ENCODE peak calls at places on chromosomes 4 and X, in six cellular contexts. O, X, W, G, M and P are unnamed samples.

GRCh38 chr4:121535351-121535750 is 154.5 kb upstream of the QRFPR start:
- DNase-seq in O (no peak), X (no peak), W (no peak), G (no peak), M (no peak), P (no peak)

GRCh38 chr4:104616401-104616820 is 121.7 kb upstream of the CXXC4 start:
- DNase-seq in O (no peak), X (no peak), W (no peak), G (peak), M (no peak), P (no peak)

GRCh38 chr4:78058591-78059523 is 1.7 kb downstream of the FRAS1 start:
- DNase-seq in O (peak), X (no peak), W (peak), G (peak), M (peak), P (peak)

GRCh38 chr4:132266374-132266773 is 882.7 kb upstream of the PCDH10 start:
- DNase-seq in O (peak), X (no peak), W (no peak), G (no peak), M (no peak), P (peak)

GRCh38 chr4:5027366-5027765 is 8.1 kb upstream of the CYTL1 start:
- DNase-seq in O (no peak), X (no peak), W (no peak), G (no peak), M (no peak), P (no peak)

GRCh38 chrX:78327370-78328048 is at the start of gene CYSLTR1:
- DNase-seq in O (peak), X (no peak), W (no peak), G (no peak), M (peak), P (peak)

GRCh38 chr4:156291317-156291716 is 337.7 kb upstream of the CTSO start:
- DNase-seq in O (no peak), X (no peak), W (no peak), G (peak), M (no peak), P (no peak)

GRCh38 chr4:139913995-139914394 is 240.0 kb downstream of the MAML3 start:
- DNase-seq in O (no peak), X (no peak), W (no peak), G (no peak), M (no peak), P (no peak)

GRCh38 chr4:28558871-28559270 is 1698.2 kb downstream of the STIM2 start:
- DNase-seq in O (no peak), X (no peak), W (no peak), G (peak), M (peak), P (no peak)

GRCh38 chr4:114606240-114606639 is 7.6 kb downstream of the UGT8 start:
- DNase-seq in O (no peak), X (peak), W (no peak), G (peak), M (no peak), P (no peak)

GRCh38 chrX:37348237-37349130 is 680 bp upstream of the PRRG1 start:
- DNase-seq in O (no peak), X (no peak), W (no peak), G (peak), M (no peak), P (no peak)

GRCh38 chrX:130645955-130646583 is 244.3 kb downstream of the RBMX2 start:
- DNase-seq in O (no peak), X (no peak), W (no peak), G (no peak), M (no peak), P (no peak)

GRCh38 chrX:66126671-66127070 is 37.4 kb upstream of the HEPH start:
- DNase-seq in O (no peak), X (no peak), W (no peak), G (no peak), M (peak), P (no peak)
- H3K27ac ChIP-seq in O (no peak), X (no peak), W (no peak), G (no peak), M (no peak), P (no peak)

GRCh38 chrX:153981771-153982533 is 9.4 kb downstream of the TMEM187 start:
- DNase-seq in O (no peak), X (no peak), W (no peak), G (no peak), M (no peak), P (peak)
- TF ChIP-seq EZH2phosphoT487 in O (no peak), X (no peak), W (no peak), G (no peak), M (no peak), P (no peak)

DNA sequence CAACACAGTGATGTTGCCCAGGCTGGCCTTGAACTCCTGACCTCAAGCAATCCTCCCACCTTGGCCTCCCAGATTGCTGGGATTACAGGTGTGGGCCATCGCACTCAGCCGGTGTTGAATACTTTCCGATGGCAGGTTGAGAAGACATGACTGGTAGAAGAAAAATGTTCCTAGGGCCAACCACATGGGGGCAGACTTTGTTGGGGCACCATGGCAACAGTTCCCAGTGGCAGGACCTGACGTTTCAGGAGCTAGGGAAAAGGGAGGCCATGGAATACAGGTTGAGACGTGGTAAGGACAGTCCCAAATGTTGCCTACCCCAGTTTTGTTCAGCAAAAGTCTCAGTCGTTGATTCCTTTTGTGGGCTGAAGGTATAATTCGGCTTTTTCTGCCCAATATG is 134.6 kb downstream of the ASMT start:
- DNase-seq in O (no peak), X (no peak), W (no peak), G (no peak), M (no peak), P (no peak)
- TF ChIP-seq CTCF in O (peak), X (no peak), W (peak), G (no peak), M (no peak), P (no peak)

DNA sequence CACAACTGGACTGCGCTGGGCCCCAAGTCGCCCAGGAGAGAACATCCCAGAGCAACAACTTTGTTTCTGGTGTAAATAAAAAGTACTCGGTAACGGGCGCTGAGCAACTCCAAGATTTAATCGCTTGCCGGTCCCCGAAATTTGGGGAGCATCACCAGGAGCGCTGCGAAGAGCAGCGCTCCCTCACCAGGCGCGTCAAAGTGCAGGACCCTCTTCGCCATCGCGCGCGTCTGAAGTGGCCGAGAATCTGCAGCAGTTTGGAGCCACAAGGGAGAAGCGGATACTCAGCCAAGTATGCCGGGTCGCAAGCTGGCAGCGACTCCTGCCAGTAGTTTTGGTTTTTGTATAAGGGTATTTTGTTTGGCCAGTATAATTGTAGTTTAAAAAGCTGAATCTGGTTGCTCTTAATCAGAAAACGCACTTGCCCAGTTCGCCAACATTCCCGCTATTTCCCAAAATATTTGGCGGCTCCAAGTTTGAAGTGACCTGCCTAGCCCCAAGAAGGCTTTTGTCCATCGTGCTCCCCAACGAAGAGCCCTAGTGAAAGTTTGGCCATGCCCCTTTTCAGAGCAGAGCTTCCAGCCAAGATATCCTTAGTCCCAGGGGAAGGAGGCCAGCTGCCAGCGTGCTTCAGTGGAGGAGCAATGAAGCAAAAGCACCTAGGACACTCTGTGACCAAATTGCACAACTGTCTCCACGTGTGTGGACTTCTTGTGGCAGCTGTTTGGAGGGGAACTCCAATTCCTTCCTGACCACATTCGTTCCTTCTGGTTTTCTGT is 557 bp upstream of the KDR start:
- DNase-seq in O (no peak), X (no peak), W (peak), G (no peak), M (peak), P (no peak)
- H3K27ac ChIP-seq in O (no peak), X (no peak), W (no peak), G (no peak), M (no peak), P (no peak)

DNA sequence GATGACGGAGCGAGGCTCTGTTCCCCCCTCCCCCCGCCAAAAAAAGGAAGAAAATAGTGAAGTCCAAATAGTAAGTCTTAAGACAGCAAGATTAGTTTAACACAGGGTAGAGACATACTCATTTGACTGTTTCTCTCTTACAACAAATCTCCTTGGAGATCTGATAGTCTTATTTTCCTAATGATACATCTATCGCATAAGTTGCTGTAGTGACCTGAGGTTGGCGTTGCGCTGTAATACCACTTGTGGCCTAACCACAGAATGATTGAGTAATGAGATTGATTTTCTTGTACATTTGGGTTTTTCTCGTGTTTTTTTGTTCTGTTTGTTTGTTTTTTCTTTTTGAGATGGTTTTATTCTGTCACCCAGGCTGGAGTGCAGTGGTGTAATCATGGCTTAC is 27.2 kb downstream of the OCIAD1 start:
- DNase-seq in O (no peak), X (no peak), W (no peak), G (no peak), M (no peak), P (no peak)
- TF ChIP-seq EZH2phosphoT487 in O (no peak), X (no peak), W (no peak), G (no peak), M (no peak), P (no peak)